ENCODE peak calls at places on chromosomes 3 and 15, in eight cellular contexts. One of them, this sample, is unnamed.

GRCh38 chr3:148075829-148076716 is 621.6 kb upstream of the AGTR1 start:
- DNase-seq in lower leg skin: no peak
- DNase-seq in GF-D8: no peak
- DNase-seq in GM06990: no peak
- DNase-seq in cardiac muscle cell: peak
- DNase-seq in mesenteric fat pad: no peak
- DNase-seq in CD8-positive, alpha-beta T cell: no peak
- DNase-seq in CD8-positive, alpha-beta memory T cell: no peak
- DNase-seq in this sample: no peak

GRCh38 chr3:108219336-108219735 is 2.9 kb downstream of the IFT57 start:
- DNase-seq in CD8-positive, alpha-beta T cell: no peak
- DNase-seq in mesenteric fat pad: no peak
- DNase-seq in cardiac muscle cell: no peak
- DNase-seq in GM06990: peak
- DNase-seq in CD8-positive, alpha-beta memory T cell: no peak
- DNase-seq in GF-D8: no peak
- DNase-seq in lower leg skin: no peak
- DNase-seq in this sample: peak

GRCh38 chr15:58074452-58074851 is 8.9 kb upstream of the ALDH1A2 start:
- DNase-seq in lower leg skin: no peak
- DNase-seq in GF-D8: no peak
- DNase-seq in mesenteric fat pad: no peak
- DNase-seq in CD8-positive, alpha-beta T cell: no peak
- DNase-seq in CD8-positive, alpha-beta memory T cell: no peak
- DNase-seq in cardiac muscle cell: no peak
- DNase-seq in GM06990: no peak
- DNase-seq in this sample: no peak

GRCh38 chr15:70324001-70324974 is 226.6 kb upstream of the TLE3 start:
- DNase-seq in CD8-positive, alpha-beta memory T cell: no peak
- DNase-seq in GM06990: no peak
- DNase-seq in mesenteric fat pad: no peak
- DNase-seq in CD8-positive, alpha-beta T cell: no peak
- DNase-seq in lower leg skin: no peak
- DNase-seq in cardiac muscle cell: no peak
- DNase-seq in GF-D8: no peak
- DNase-seq in this sample: no peak

GRCh38 chr15:70704731-70705130 is 58.6 kb downstream of the UACA start:
- DNase-seq in lower leg skin: no peak
- DNase-seq in GF-D8: no peak
- DNase-seq in cardiac muscle cell: no peak
- DNase-seq in CD8-positive, alpha-beta memory T cell: no peak
- DNase-seq in mesenteric fat pad: no peak
- DNase-seq in GM06990: no peak
- DNase-seq in CD8-positive, alpha-beta T cell: no peak
- DNase-seq in this sample: no peak

GRCh38 chr3:52471371-52472238 is 16.2 kb downstream of the NISCH start:
- DNase-seq in cardiac muscle cell: peak
- DNase-seq in CD8-positive, alpha-beta T cell: no peak
- DNase-seq in CD8-positive, alpha-beta memory T cell: no peak
- DNase-seq in mesenteric fat pad: no peak
- DNase-seq in GF-D8: peak
- DNase-seq in GM06990: peak
- DNase-seq in lower leg skin: peak
- DNase-seq in this sample: peak

GRCh38 chr3:63295356-63295755 is 17.2 kb downstream of the SYNPR start:
- DNase-seq in lower leg skin: no peak
- DNase-seq in CD8-positive, alpha-beta T cell: no peak
- DNase-seq in GM06990: no peak
- DNase-seq in cardiac muscle cell: no peak
- DNase-seq in mesenteric fat pad: no peak
- DNase-seq in GF-D8: no peak
- DNase-seq in CD8-positive, alpha-beta memory T cell: no peak
- DNase-seq in this sample: no peak

GRCh38 chr3:100915706-100916105 is 77.5 kb downstream of the ABI3BP start:
- DNase-seq in lower leg skin: no peak
- DNase-seq in CD8-positive, alpha-beta memory T cell: no peak
- DNase-seq in cardiac muscle cell: no peak
- DNase-seq in GM06990: no peak
- DNase-seq in mesenteric fat pad: no peak
- DNase-seq in CD8-positive, alpha-beta T cell: no peak
- DNase-seq in GF-D8: no peak
- DNase-seq in this sample: no peak

GRCh38 chr15:101276501-101277037 is 716 bp downstream of the SELENOS start:
- DNase-seq in GM06990: no peak
- DNase-seq in CD8-positive, alpha-beta T cell: no peak
- DNase-seq in lower leg skin: peak
- DNase-seq in cardiac muscle cell: peak
- DNase-seq in CD8-positive, alpha-beta memory T cell: peak
- DNase-seq in mesenteric fat pad: no peak
- DNase-seq in GF-D8: no peak
- DNase-seq in this sample: no peak